ENCODE peak calls at places on chromosomes 16 and 17, in five cellular contexts. One of them, this sample, is unnamed.

GRCh38 chr16:85037721-85038120 is 10.1 kb downstream of the KIAA0513 start:
- DNase-seq in IMR-90: no peak
- DNase-seq in neural progenitor cell: no peak
- DNase-seq in SK-N-SH: no peak
- DNase-seq in GM12878: no peak
- DNase-seq in this sample: no peak

GRCh38 chr17:31413871-31414589 is 22.6 kb downstream of the RAB11FIP4 start:
- DNase-seq in IMR-90: peak; percentile 83
- DNase-seq in SK-N-SH: no peak
- DNase-seq in GM12878: no peak
- DNase-seq in neural progenitor cell: peak; percentile 90
- DNase-seq in this sample: peak; percentile 12

GRCh38 chr17:21457051-21458026 is 81.2 kb downstream of the KCNJ12 start:
- DNase-seq in SK-N-SH: peak; percentile 96
- DNase-seq in IMR-90: peak; percentile 89
- DNase-seq in neural progenitor cell: peak; percentile 93
- DNase-seq in GM12878: peak; percentile 8
- DNase-seq in this sample: peak; percentile 93

GRCh38 chr17:82444284-82444893 is 6.2 kb downstream of the CYBC1 start:
- DNase-seq in neural progenitor cell: no peak
- DNase-seq in GM12878: no peak
- DNase-seq in SK-N-SH: peak; percentile 28
- DNase-seq in IMR-90: no peak
- DNase-seq in this sample: peak; percentile 81

GRCh38 chr16:64982581-64982980 is 139.3 kb downstream of the CDH11 start:
- DNase-seq in GM12878: no peak
- DNase-seq in SK-N-SH: no peak
- DNase-seq in neural progenitor cell: no peak
- DNase-seq in IMR-90: peak; percentile 23
- DNase-seq in this sample: no peak

GRCh38 chr16:13436641-13437423 is 483.1 kb upstream of the ERCC4 start:
- DNase-seq in neural progenitor cell: no peak
- DNase-seq in IMR-90: no peak
- DNase-seq in GM12878: peak; percentile 86
- DNase-seq in SK-N-SH: no peak
- DNase-seq in this sample: no peak

GRCh38 chr16:49312389-49312990 is 30.9 kb upstream of the CBLN1 start:
- DNase-seq in IMR-90: no peak
- DNase-seq in GM12878: no peak
- DNase-seq in neural progenitor cell: peak; percentile 38
- DNase-seq in SK-N-SH: no peak
- DNase-seq in this sample: no peak

GRCh38 chr16:14095883-14096551 is 24.9 kb downstream of the MRTFB start:
- DNase-seq in SK-N-SH: no peak
- DNase-seq in IMR-90: peak; percentile 43
- DNase-seq in GM12878: no peak
- DNase-seq in neural progenitor cell: no peak
- DNase-seq in this sample: no peak

GRCh38 chr16:12500771-12501170 is 302.9 kb downstream of the CPPED1 start:
- DNase-seq in IMR-90: no peak
- DNase-seq in GM12878: no peak
- DNase-seq in SK-N-SH: no peak
- DNase-seq in neural progenitor cell: no peak
- DNase-seq in this sample: no peak

DNA sequence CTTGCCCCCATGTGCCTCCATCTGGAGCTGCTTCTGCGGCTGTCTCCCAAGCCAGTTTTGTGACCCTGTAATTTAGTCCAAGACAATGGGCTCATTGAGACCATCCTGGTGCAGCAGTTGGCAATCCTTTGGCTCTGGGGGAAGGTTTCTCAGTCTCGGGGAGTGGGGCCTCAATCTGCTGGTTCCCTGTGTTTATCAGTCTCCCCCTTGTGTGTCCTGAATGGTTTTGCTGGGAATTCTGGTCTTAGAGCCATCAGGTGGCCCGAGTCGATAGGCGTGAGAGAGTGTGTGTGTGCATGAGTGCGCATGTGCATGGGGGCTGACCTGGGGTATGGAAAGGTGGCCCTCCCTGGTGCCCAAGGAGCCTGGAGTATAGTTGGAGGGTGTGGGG is 234.8 kb downstream of the SEC14L1 start:
- DNase-seq in neural progenitor cell: no peak
- DNase-seq in GM12878: no peak
- DNase-seq in IMR-90: no peak
- DNase-seq in SK-N-SH: no peak
- DNase-seq in this sample: no peak
- H3K4me3 ChIP-seq in neural progenitor cell: peak overlapping the region; percentile 97
- H3K4me3 ChIP-seq in GM12878: peak overlapping the region; percentile 29
- H3K4me3 ChIP-seq in IMR-90: peak overlapping the region; percentile 78
- H3K4me3 ChIP-seq in SK-N-SH: peak overlapping the region; percentile 88
- H3K4me3 ChIP-seq in this sample: no peak overlapping the region

GRCh38 chr16:53745753-53746258 is 41.9 kb downstream of the FTO start:
- DNase-seq in GM12878: no peak
- DNase-seq in SK-N-SH: no peak
- DNase-seq in IMR-90: peak; percentile 62
- DNase-seq in neural progenitor cell: no peak
- DNase-seq in this sample: no peak
- H3K27ac ChIP-seq in GM12878: no peak overlapping the region
- H3K27ac ChIP-seq in SK-N-SH: peak overlapping the region; percentile 4
- H3K27ac ChIP-seq in IMR-90: no peak overlapping the region
- H3K27ac ChIP-seq in neural progenitor cell: no peak overlapping the region
- H3K27ac ChIP-seq in this sample: no peak overlapping the region

GRCh38 chr17:15274017-15274416 is 8.9 kb upstream of the PMP22 start:
- DNase-seq in neural progenitor cell: no peak
- DNase-seq in SK-N-SH: no peak
- DNase-seq in IMR-90: no peak
- DNase-seq in GM12878: no peak
- DNase-seq in this sample: no peak

GRCh38 chr17:15284537-15284936 is 19.4 kb upstream of the PMP22 start:
- DNase-seq in SK-N-SH: no peak
- DNase-seq in IMR-90: no peak
- DNase-seq in neural progenitor cell: no peak
- DNase-seq in GM12878: no peak
- DNase-seq in this sample: no peak

GRCh38 chr17:15278381-15278780 is 13.3 kb upstream of the PMP22 start:
- DNase-seq in GM12878: no peak
- DNase-seq in neural progenitor cell: no peak
- DNase-seq in SK-N-SH: no peak
- DNase-seq in IMR-90: no peak
- DNase-seq in this sample: no peak

GRCh38 chr17:15281909-15282308 is 16.8 kb upstream of the PMP22 start:
- DNase-seq in GM12878: no peak
- DNase-seq in IMR-90: no peak
- DNase-seq in neural progenitor cell: no peak
- DNase-seq in SK-N-SH: no peak
- DNase-seq in this sample: no peak

GRCh38 chr17:15279011-15279477 is 13.9 kb upstream of the PMP22 start:
- DNase-seq in GM12878: no peak
- DNase-seq in IMR-90: peak; percentile 97
- DNase-seq in neural progenitor cell: no peak
- DNase-seq in SK-N-SH: no peak
- DNase-seq in this sample: no peak
- H3K9ac ChIP-seq in GM12878: no peak overlapping the region
- H3K9ac ChIP-seq in IMR-90: no peak overlapping the region
- H3K9ac ChIP-seq in neural progenitor cell: no peak overlapping the region
- H3K9ac ChIP-seq in SK-N-SH: no peak overlapping the region
- H3K9ac ChIP-seq in this sample: no peak overlapping the region

DNA sequence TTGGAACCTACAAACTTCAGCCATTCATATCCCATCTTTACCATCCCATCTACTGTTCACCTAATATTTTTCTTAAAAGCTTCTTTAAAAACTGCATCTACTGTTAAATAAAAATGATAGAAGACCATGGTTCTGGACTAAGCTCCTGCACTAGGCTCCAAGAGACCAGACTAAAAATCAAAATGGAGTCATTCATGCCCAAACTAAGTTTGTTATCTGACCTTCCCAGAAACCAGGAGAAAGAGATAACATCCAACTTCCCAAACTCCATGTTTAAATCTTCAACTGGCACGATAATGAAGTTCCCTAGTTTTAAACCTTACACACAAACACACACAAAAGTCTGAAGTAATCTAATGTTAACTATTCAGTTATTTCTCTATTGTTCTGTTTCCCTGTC is 13.8 kb downstream of the DCUN1D3 start:
- DNase-seq in IMR-90: no peak
- DNase-seq in SK-N-SH: no peak
- DNase-seq in GM12878: no peak
- DNase-seq in neural progenitor cell: no peak
- DNase-seq in this sample: no peak
- H3K4me3 ChIP-seq in IMR-90: no peak overlapping the region
- H3K4me3 ChIP-seq in SK-N-SH: no peak overlapping the region
- H3K4me3 ChIP-seq in GM12878: no peak overlapping the region
- H3K4me3 ChIP-seq in neural progenitor cell: no peak overlapping the region
- H3K4me3 ChIP-seq in this sample: no peak overlapping the region